ENCODE peak calls at places on chromosomes 2 and 18, in seven cellular contexts. Z, X, O, H, P, G and B are unnamed samples.

GRCh38 chr2:236769981-236770671 is 200.5 kb downstream of the ACKR3 start:
- DNase-seq in O (no peak), Z (no peak), P (peak), G (no peak), H (no peak), X (peak), B (no peak)

GRCh38 chr2:167803449-167803988 is 443.9 kb downstream of the STK39 start:
- DNase-seq in H (no peak), O (no peak), X (no peak), Z (no peak), P (no peak), G (no peak), B (no peak)

GRCh38 chr2:160388464-160389263 is 104.9 kb downstream of the RBMS1 start:
- DNase-seq in H (no peak), G (no peak), P (no peak), X (no peak), Z (peak), O (peak), B (no peak)

GRCh38 chr2:161139098-161139987 is 20.9 kb upstream of the TANK start:
- DNase-seq in X (peak), H (no peak), G (no peak), Z (no peak), P (peak), O (no peak), B (no peak)

GRCh38 chr2:200077210-200077650 is 121.8 kb downstream of the MAIP1 start:
- DNase-seq in H (no peak), Z (no peak), G (no peak), O (no peak), P (peak), X (peak), B (no peak)

GRCh38 chr18:78582898-78583738 is 396.5 kb upstream of the SALL3 start:
- DNase-seq in Z (no peak), G (no peak), X (no peak), P (no peak), O (no peak), H (no peak), B (no peak)

GRCh38 chr18:34840416-34840815 is 130.3 kb downstream of the DTNA start:
- DNase-seq in G (no peak), H (no peak), P (peak), X (no peak), O (no peak), Z (no peak), B (no peak)

GRCh38 chr2:66462196-66462825 is 27.4 kb downstream of the MEIS1 start:
- DNase-seq in G (no peak), H (no peak), P (no peak), X (no peak), O (no peak), Z (no peak), B (no peak)

GRCh38 chr2:98787700-98788099 is 56.8 kb upstream of the MGAT4A start:
- DNase-seq in Z (no peak), P (no peak), X (no peak), O (no peak), H (no peak), G (no peak), B (no peak)

GRCh38 chr2:42350434-42351063 is 10.5 kb downstream of the COX7A2L start:
- DNase-seq in O (no peak), Z (no peak), H (no peak), X (no peak), G (no peak), P (no peak), B (no peak)

GRCh38 chr2:191612496-191612895 is 65.4 kb upstream of the NABP1 start:
- DNase-seq in X (peak), H (no peak), O (no peak), P (peak), G (no peak), Z (no peak), B (no peak)

GRCh38 chr18:57544958-57545661 is 41.4 kb downstream of the FECH start:
- DNase-seq in Z (no peak), G (peak), P (no peak), X (no peak), O (no peak), H (peak), B (peak)

GRCh38 chr2:160471950-160472349 is 21.7 kb downstream of the RBMS1 start:
- DNase-seq in H (no peak), X (no peak), Z (no peak), G (no peak), O (no peak), P (no peak), B (no peak)

GRCh38 chr2:143392358-143392757 is 263.1 kb downstream of the ARHGAP15 start:
- DNase-seq in Z (no peak), O (no peak), G (no peak), X (no peak), P (no peak), H (no peak), B (no peak)

GRCh38 chr2:21041943-21042707 is 1.7 kb downstream of the APOB start:
- DNase-seq in Z (no peak), H (no peak), P (no peak), O (no peak), G (no peak), X (no peak), B (no peak)

GRCh38 chr2:10439971-10440370 is 8.2 kb downstream of the ODC1 start:
- DNase-seq in Z (no peak), O (no peak), H (no peak), G (no peak), X (no peak), P (no peak), B (no peak)

GRCh38 chr2:71552861-71553301 is 99.5 kb downstream of the DYSF start:
- DNase-seq in Z (no peak), O (no peak), X (no peak), H (no peak), G (no peak), P (no peak), B (no peak)

GRCh38 chr18:712401-713134 is at the start of gene ENOSF1:
- DNase-seq in H (peak), Z (peak), X (peak), O (peak), P (peak), G (peak), B (peak)

GRCh38 chr2:144201868-144202468 is 318.0 kb downstream of the ZEB2 start:
- DNase-seq in H (no peak), G (no peak), P (peak), Z (no peak), O (no peak), X (peak), B (no peak)

GRCh38 chr2:65545818-65546217 is 113.4 kb upstream of the SPRED2 start:
- DNase-seq in Z (no peak), O (no peak), P (peak), X (no peak), G (no peak), H (no peak), B (no peak)

GRCh38 chr2:1839066-1839756 is 94.9 kb upstream of the PXDN start:
- DNase-seq in P (no peak), Z (no peak), H (no peak), G (no peak), X (no peak), O (no peak), B (no peak)
- TF ChIP-seq CTCF in P (no peak), Z (no peak), H (no peak), G (no peak), X (peak), O (no peak), B (no peak)

DNA sequence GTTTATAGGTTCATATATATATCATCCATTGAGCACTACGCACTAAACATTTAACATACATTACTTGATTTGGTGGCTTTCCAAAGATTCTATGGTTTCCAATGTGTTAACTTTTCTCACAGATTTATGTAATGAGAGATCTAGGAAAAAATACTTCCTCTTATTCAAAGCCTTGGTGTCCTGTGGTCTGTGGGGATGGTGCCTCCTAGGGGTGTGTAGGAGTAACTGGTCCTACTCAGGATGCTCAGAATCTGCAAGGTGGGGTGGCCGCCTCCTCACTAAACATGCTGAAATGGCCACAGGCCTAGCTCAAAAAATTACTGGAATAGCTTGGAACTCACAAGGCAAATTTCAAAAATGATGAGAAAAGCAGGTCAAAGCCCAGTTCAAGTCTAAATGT is 11.6 kb downstream of the GPR55 start:
- DNase-seq in O (peak), Z (no peak), G (no peak), H (peak), P (no peak), X (no peak), B (no peak)
- TF ChIP-seq CTCF in O (peak), Z (no peak), G (peak), H (peak), P (peak), X (peak), B (peak)

GRCh38 chr18:9015689-9016088 is 86.8 kb upstream of the NDUFV2 start:
- DNase-seq in Z (no peak), O (no peak), G (no peak), X (no peak), P (no peak), H (no peak), B (no peak)

GRCh38 chr18:9016819-9017169 is 85.7 kb upstream of the NDUFV2 start:
- DNase-seq in Z (no peak), G (no peak), P (no peak), X (no peak), H (no peak), O (no peak), B (no peak)

GRCh38 chr18:9017900-9018217 is 84.6 kb upstream of the NDUFV2 start:
- DNase-seq in G (no peak), X (peak), H (no peak), O (no peak), P (peak), Z (no peak), B (no peak)

GRCh38 chr18:9019135-9019534 is 83.4 kb upstream of the NDUFV2 start:
- DNase-seq in X (no peak), Z (no peak), H (no peak), O (no peak), G (no peak), P (no peak), B (no peak)

GRCh38 chr18:9017170-9017899 is 85.2 kb upstream of the NDUFV2 start:
- DNase-seq in P (peak), H (peak), G (peak), Z (peak), X (peak), O (peak), B (peak)
- TF ChIP-seq CTCF in P (no peak), H (no peak), G (no peak), Z (no peak), X (no peak), O (no peak), B (no peak)

DNA sequence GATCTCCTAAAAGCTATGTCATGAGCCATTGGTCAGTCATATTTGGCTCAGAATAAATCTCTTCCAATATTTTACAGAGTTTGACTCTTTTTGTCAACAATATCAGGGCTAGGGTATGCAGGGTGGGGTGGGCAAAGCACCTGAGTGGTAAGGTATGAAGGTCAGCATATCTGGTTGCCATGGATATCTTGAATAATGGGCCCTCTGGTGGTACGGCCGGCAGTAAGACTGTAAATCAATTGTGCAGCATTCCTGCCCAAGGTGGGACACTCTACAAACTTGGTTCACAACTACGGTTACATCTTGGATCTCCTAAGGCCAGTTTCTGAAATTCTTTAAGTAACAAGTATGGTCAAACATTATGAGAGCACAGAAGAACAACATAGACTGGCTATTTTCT is 119.6 kb downstream of the SPOPL start:
- DNase-seq in G (no peak), O (no peak), H (no peak), X (no peak), Z (no peak), P (no peak), B (no peak)
- TF ChIP-seq CTCF in G (no peak), O (peak), H (no peak), X (no peak), Z (no peak), P (no peak), B (no peak)

GRCh38 chr2:75994759-75995158 is 284.0 kb upstream of the GCFC2 start:
- DNase-seq in P (no peak), O (no peak), Z (no peak), X (no peak), G (no peak), H (no peak), B (no peak)
- TF ChIP-seq CTCF in P (no peak), O (no peak), Z (no peak), X (no peak), G (peak), H (no peak), B (no peak)

GRCh38 chr2:164917296-164917903 is 37.9 kb downstream of the SLC38A11 start:
- DNase-seq in H (no peak), O (peak), P (peak), Z (peak), G (no peak), X (peak), B (no peak)

GRCh38 chr2:164911832-164912231 is 43.5 kb downstream of the SLC38A11 start:
- DNase-seq in X (no peak), Z (no peak), P (no peak), G (no peak), O (no peak), H (no peak), B (no peak)

GRCh38 chr2:164913011-164913410 is 42.3 kb downstream of the SLC38A11 start:
- DNase-seq in H (no peak), O (no peak), G (no peak), Z (no peak), P (no peak), X (no peak), B (no peak)

GRCh38 chr2:164910091-164910899 is 45.0 kb downstream of the SLC38A11 start:
- DNase-seq in O (peak), G (peak), X (peak), P (peak), Z (no peak), H (peak), B (no peak)

GRCh38 chr2:164913640-164914346 is 41.5 kb downstream of the SLC38A11 start:
- DNase-seq in X (peak), P (peak), O (peak), Z (no peak), G (no peak), H (peak), B (no peak)
- TF ChIP-seq CTCF in X (peak), P (peak), O (peak), Z (no peak), G (peak), H (peak), B (no peak)

GRCh38 chr18:50340078-50340477 is 34.8 kb upstream of the SKA1 start:
- DNase-seq in X (no peak), G (no peak), P (no peak), Z (no peak), O (no peak), H (no peak), B (no peak)
- TF ChIP-seq CTCF in X (peak), G (peak), P (no peak), Z (no peak), O (peak), H (no peak), B (no peak)

GRCh38 chr18:3468066-3468705 is 18.2 kb downstream of the TGIF1 start:
- DNase-seq in Z (no peak), G (no peak), P (no peak), X (no peak), O (no peak), H (no peak), B (no peak)
- TF ChIP-seq CTCF in Z (no peak), G (no peak), P (no peak), X (peak), O (no peak), H (no peak), B (no peak)

GRCh38 chr2:176553685-176554106 is 284.5 kb downstream of the MTX2 start:
- DNase-seq in H (peak), Z (peak), O (peak), P (peak), X (peak), G (peak), B (peak)
- TF ChIP-seq CTCF in H (no peak), Z (no peak), O (no peak), P (no peak), X (peak), G (no peak), B (no peak)